ENCODE peak calls at places on chromosomes 1 and 21, in four cellular contexts. M, G, J and H are unnamed samples.

GRCh38 chr1:162905759-162906158 is 44.8 kb upstream of the CCDC190 start:
- DNase-seq in M (no peak), G (no peak), J (no peak), H (no peak)

GRCh38 chr1:44819594-44820327 is 11.4 kb downstream of the BTBD19 start:
- DNase-seq in G (peak), M (peak), J (peak), H (peak)

GRCh38 chr1:1006305-1007159 is 6.6 kb upstream of the HES4 start:
- DNase-seq in M (no peak), J (no peak), G (peak), H (no peak)

GRCh38 chr1:35644204-35644603 is 2.9 kb upstream of the PSMB2 start:
- DNase-seq in M (no peak), G (no peak), J (no peak), H (no peak)

GRCh38 chr21:45323487-45324380 is 36.0 kb upstream of the POFUT2 start:
- DNase-seq in G (peak), J (no peak), M (no peak), H (no peak)

GRCh38 chr1:8584316-8584715 is 233.1 kb downstream of the RERE start:
- DNase-seq in J (no peak), M (no peak), G (no peak), H (no peak)

GRCh38 chr1:162059721-162060120 is 9.8 kb upstream of the NOS1AP start:
- DNase-seq in G (no peak), J (no peak), M (no peak), H (no peak)

GRCh38 chr1:27719286-27720251 is 6.2 kb upstream of the FAM76A start:
- DNase-seq in M (no peak), G (no peak), J (no peak), H (no peak)

GRCh38 chr21:36429672-36430546 is 44.7 kb downstream of the CHAF1B start:
- DNase-seq in J (peak), M (peak), G (peak), H (no peak)

GRCh38 chr21:31902438-31902837 is 29.6 kb downstream of the HUNK start:
- DNase-seq in G (no peak), J (no peak), M (no peak), H (no peak)

GRCh38 chr1:198153804-198154203 is 3.0 kb upstream of the NEK7 start:
- DNase-seq in M (no peak), J (no peak), G (no peak), H (no peak)

GRCh38 chr1:67126111-67126746 is 8.5 kb downstream of the C1orf141 start:
- DNase-seq in J (no peak), G (no peak), M (no peak), H (no peak)

GRCh38 chr1:180962178-180962577 is 49.5 kb downstream of the KIAA1614 start:
- DNase-seq in M (no peak), J (no peak), G (no peak), H (no peak)

GRCh38 chr1:170791941-170792340 is 128.0 kb downstream of the PRRX1 start:
- DNase-seq in G (no peak), J (no peak), M (no peak), H (no peak)

GRCh38 chr1:67211589-67212563 is 45.6 kb downstream of the IL23R start:
- DNase-seq in M (peak), G (no peak), J (no peak), H (peak)

GRCh38 chr21:39660191-39660590 is 47.5 kb downstream of the B3GALT5 start:
- DNase-seq in J (no peak), G (no peak), M (no peak), H (no peak)

GRCh38 chr1:46691997-46692790 is 20.5 kb downstream of the TEX38 start:
- DNase-seq in G (no peak), J (no peak), M (no peak), H (no peak)

GRCh38 chr1:29416267-29416666 is 179.9 kb downstream of the PTPRU start:
- DNase-seq in G (no peak), M (no peak), J (no peak), H (no peak)
- TF ChIP-seq CTCF in G (no peak), M (no peak), J (no peak), H (no peak)

GRCh38 chr1:119674835-119675289 is 26.8 kb upstream of the ZNF697 start:
- DNase-seq in J (peak), M (peak), G (no peak), H (peak)
- TF ChIP-seq CTCF in J (no peak), M (peak), G (peak), H (peak)

GRCh38 chr1:32540589-32540988 is 1.4 kb downstream of the ZBTB8A start:
- DNase-seq in M (no peak), G (no peak), J (no peak), H (no peak)
- TF ChIP-seq CTCF in M (no peak), G (no peak), J (no peak), H (no peak)

DNA sequence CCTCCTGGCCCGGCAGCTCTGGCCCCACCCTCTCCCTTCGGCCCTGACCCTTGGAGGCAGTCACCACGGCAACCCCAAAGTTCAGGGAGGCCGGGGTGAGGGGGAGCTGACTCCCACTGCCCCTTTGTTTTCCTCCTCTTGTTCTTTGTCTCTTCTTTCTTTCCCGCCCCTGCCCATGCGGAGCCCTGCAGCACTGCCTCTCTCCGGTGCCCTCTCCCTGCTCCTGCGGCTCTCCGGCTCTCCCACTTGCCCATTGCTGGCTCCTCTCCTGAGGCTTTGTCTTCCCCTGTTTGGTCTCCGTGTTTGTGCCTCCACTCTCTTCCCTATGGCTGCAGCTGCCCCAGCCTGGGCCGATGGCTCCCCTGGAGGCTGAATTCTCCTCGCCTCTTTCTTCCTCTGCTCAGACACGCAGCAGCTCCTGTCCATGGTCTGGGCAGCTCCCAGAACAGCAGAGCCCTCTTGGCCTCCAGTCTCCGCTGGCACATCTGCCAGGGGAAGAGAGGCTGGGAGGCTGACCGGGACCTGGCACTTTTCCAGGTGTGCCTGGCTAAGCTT is 5.8 kb downstream of the CELSR2 start:
- DNase-seq in J (no peak), G (no peak), M (no peak), H (no peak)
- TF ChIP-seq CTCF in J (no peak), G (no peak), M (no peak), H (no peak)